ENCODE peak calls at places on chromosomes 12 and 14, in four cellular contexts. R, C, V and N are unnamed samples.

GRCh38 chr14:99838555-99839193 is 45.5 kb downstream of the EML1 start:
- DNase-seq in R (peak), C (no peak), V (no peak), N (no peak)

GRCh38 chr12:16526693-16527092 is 79.3 kb downstream of the LMO3 start:
- DNase-seq in C (no peak), V (no peak), R (no peak), N (peak)

GRCh38 chr14:31692376-31692781 is 131.2 kb downstream of the NUBPL start:
- DNase-seq in C (no peak), R (no peak), V (no peak), N (no peak)

GRCh38 chr14:26484562-26484961 is 113.3 kb downstream of the NOVA1 start:
- DNase-seq in C (no peak), R (no peak), V (no peak), N (no peak)

GRCh38 chr14:22291406-22291805 is 297.6 kb downstream of the DAD1 start:
- DNase-seq in V (no peak), C (no peak), R (no peak), N (no peak)

GRCh38 chr12:85835810-85836715 is at the start of gene RASSF9:
- DNase-seq in R (peak), C (no peak), V (no peak), N (no peak)

GRCh38 chr14:20799444-20799843 is 3.2 kb downstream of the RNASE1 start:
- DNase-seq in R (no peak), V (no peak), C (no peak), N (no peak)

GRCh38 chr12:52399756-52400155 is 6.4 kb downstream of the KRT82 start:
- DNase-seq in R (no peak), V (no peak), C (no peak), N (no peak)

GRCh38 chr12:49535921-49536525 is 2.8 kb upstream of the KCNH3 start:
- DNase-seq in V (no peak), R (no peak), C (no peak), N (no peak)

GRCh38 chr12:122868471-122869177 is 27.3 kb downstream of the VPS37B start:
- DNase-seq in R (no peak), V (no peak), C (no peak), N (no peak)

GRCh38 chr12:91332305-91332704 is 149.7 kb upstream of the DCN start:
- DNase-seq in R (no peak), V (no peak), C (no peak), N (no peak)

GRCh38 chr12:70664463-70664862 is 27.2 kb upstream of the PTPRB start:
- DNase-seq in R (no peak), V (no peak), C (no peak), N (no peak)

GRCh38 chr14:66624319-66624937 is 116.5 kb downstream of the GPHN start:
- DNase-seq in V (peak), R (peak), C (peak), N (peak)

GRCh38 chr12:112838731-112839130 is 47.2 kb downstream of the RPH3A start:
- DNase-seq in R (no peak), C (no peak), V (no peak), N (peak)

GRCh38 chr12:12779529-12779928 is 5.9 kb upstream of the APOLD1 start:
- DNase-seq in R (peak), C (no peak), V (no peak), N (peak)

GRCh38 chr12:103930787-103931536 is 752 bp downstream of the HSP90B1 start:
- DNase-seq in V (no peak), C (peak), R (peak), N (no peak)

GRCh38 chr12:55697686-55698085 is 10.0 kb downstream of the ITGA7 start:
- DNase-seq in R (no peak), V (no peak), C (no peak), N (no peak)

GRCh38 chr14:21268612-21269251 is 510 bp downstream of the HNRNPC start:
- DNase-seq in R (peak), C (peak), V (no peak), N (peak)

GRCh38 chr12:53338916-53339315 is 2.8 kb upstream of the SP7 start:
- DNase-seq in V (no peak), C (no peak), R (no peak), N (no peak)

GRCh38 chr12:79409562-79409961 is 281.2 kb downstream of the PAWR start:
- DNase-seq in C (no peak), V (no peak), R (no peak), N (no peak)

DNA sequence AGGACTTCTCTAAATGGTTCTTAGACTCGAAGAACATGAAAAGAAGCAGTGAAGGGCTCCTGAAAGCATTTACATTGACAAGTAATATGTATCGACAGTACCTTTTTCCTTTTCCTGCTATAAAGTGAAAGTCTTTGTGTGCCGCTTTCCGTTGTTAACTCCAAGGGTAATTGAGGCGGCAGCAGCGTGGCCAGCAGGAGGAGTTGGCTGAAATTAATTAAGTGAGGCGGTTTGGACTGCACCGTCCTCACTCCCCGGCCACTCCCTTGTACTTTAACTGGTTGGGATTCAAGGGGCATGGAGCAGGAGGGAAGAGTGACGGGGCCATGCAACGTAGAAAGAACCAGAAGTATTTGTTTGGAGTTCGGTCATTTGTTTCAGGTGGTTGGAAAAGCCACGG is 34.3 kb upstream of the OTX2 start:
- DNase-seq in V (no peak), R (no peak), C (no peak), N (no peak)
- TF ChIP-seq ESRRA in V (no peak), R (no peak), C (no peak), N (no peak)

DNA sequence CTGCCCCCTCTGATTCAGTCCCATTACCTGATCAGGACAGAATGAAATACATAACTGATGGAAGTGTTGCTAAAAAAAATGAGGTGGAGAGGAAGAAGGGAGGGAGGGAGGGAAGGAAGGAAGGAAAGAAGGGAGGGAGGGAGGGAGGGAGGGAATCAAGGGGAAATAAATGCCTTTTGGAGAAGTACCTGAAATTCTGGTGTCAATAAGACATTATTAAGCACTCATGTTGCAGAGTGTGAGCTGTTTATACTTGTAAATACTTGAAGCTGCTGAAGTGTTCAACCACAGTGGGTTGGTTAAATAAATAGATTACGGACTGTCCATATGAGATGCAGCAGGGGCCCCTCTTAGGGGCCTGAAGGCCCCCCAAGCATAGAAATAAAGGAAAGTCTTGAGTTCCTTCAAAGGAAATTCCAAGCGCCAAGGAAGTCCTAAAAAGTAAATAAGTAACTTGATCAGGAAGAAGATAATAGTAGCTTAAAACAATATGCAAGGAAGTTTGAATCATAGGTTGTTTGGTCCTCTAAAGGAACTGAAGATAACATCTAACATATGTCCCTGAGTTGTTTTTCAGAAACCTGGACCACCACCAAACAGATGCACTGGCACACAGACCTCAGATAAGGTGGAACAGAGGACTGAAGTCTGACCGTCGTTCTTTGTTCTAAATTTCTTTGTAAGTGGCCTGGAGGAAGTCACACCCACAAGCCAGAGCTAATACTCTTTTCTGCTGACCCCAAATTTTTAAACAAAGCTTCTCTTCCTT is 110.8 kb downstream of the SEC23A start:
- DNase-seq in V (no peak), C (no peak), R (no peak), N (no peak)
- TF ChIP-seq MYC in V (no peak), C (no peak), R (no peak), N (no peak)

DNA sequence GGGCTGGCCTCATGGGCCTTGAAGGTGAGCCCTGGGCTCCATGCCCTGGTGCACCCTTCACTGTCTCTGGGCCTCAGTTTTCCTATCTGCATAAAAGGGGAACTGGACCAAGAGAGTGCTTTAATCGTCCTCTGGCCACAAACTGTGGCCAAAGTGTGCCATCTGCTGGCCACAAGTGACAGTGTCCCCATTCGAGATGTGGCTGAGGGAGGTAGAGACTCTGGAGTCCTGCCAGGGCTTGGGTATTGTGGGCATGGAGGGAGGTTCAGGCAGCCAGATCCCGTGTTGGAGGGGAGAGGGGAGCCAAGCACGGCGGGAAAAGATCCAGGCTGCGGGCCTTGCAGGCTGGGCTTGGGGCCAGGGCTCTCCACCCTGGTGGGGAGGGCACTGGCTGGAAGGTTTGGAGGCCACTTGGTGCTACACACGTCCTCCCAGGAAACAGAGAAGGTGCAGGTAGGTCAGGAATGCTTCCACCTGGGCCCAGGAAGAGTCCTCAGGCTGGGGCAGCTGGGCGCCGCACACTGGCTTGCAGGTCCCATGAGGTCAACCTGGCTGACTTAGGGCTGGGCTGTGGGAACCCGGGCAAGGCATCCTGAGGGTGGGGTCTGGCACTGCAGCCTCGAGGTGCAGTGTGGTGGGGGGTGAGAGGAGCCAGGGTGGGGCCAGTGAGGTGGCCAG is 7.3 kb upstream of the KIF26A start:
- DNase-seq in C (no peak), V (no peak), R (peak), N (peak)
- TF ChIP-seq ESRRA in C (no peak), V (no peak), R (no peak), N (no peak)

DNA sequence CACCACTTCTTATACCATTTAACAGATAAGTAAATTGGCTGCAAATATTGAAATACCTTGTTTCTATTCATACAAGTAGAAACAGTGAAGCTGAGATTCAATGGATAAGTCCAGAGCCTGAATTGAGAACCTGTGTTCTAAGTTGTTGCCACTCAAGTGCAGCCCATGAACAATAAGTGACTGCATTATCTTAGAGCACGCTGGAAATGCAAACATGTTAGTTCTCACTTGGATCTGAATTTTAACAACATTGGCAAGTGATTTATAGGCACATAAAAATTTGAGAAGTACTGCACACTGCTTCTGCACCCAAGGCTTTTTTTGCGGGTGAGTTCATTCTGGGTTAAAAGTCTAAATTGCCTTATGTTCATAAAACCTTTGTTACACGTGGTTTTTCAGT is 484.3 kb downstream of the NAV3 start:
- DNase-seq in C (no peak), R (no peak), V (no peak), N (no peak)
- TF ChIP-seq MYC in C (no peak), R (no peak), V (no peak), N (no peak)